ENCODE peak calls at places on chromosomes 7 and 10, in eight cellular contexts. One of them, this sample, is unnamed.

GRCh38 chr7:36937754-36938551 is 213.7 kb upstream of the AOAH start:
- DNase-seq in ovary: no peak
- DNase-seq in adrenal gland: no peak
- DNase-seq in A549: no peak
- DNase-seq in heart left ventricle: no peak
- DNase-seq in Peyer's patch: no peak
- DNase-seq in IMR-90: no peak
- DNase-seq in body of pancreas: no peak
- DNase-seq in this sample: no peak

GRCh38 chr7:75637854-75638606 is 100.7 kb downstream of the HIP1 start:
- DNase-seq in ovary: no peak
- DNase-seq in adrenal gland: no peak
- DNase-seq in A549: no peak
- DNase-seq in heart left ventricle: no peak
- DNase-seq in Peyer's patch: no peak
- DNase-seq in IMR-90: no peak
- DNase-seq in body of pancreas: no peak
- DNase-seq in this sample: no peak

GRCh38 chr7:139828880-139829653 is at the start of gene TBXAS1:
- DNase-seq in ovary: no peak
- DNase-seq in adrenal gland: peak; percentile 60
- DNase-seq in A549: peak; percentile 41
- DNase-seq in heart left ventricle: no peak
- DNase-seq in Peyer's patch: peak; percentile 76
- DNase-seq in IMR-90: peak; percentile 47
- DNase-seq in body of pancreas: peak; percentile 19
- DNase-seq in this sample: no peak

GRCh38 chr10:44973323-44974081 is 5.1 kb downstream of the DEPP1 start:
- DNase-seq in ovary: peak; percentile 37
- DNase-seq in adrenal gland: no peak
- DNase-seq in A549: no peak
- DNase-seq in heart left ventricle: no peak
- DNase-seq in Peyer's patch: no peak
- DNase-seq in IMR-90: no peak
- DNase-seq in body of pancreas: no peak
- DNase-seq in this sample: no peak

GRCh38 chr7:140773104-140773503 is 76.6 kb downstream of the NDUFB2 start:
- DNase-seq in ovary: no peak
- DNase-seq in adrenal gland: no peak
- DNase-seq in A549: no peak
- DNase-seq in heart left ventricle: no peak
- DNase-seq in Peyer's patch: no peak
- DNase-seq in IMR-90: peak; percentile 29
- DNase-seq in body of pancreas: no peak
- DNase-seq in this sample: no peak

GRCh38 chr10:33136271-33136670 is 178.2 kb upstream of the ITGB1 start:
- DNase-seq in ovary: no peak
- DNase-seq in adrenal gland: no peak
- DNase-seq in A549: no peak
- DNase-seq in heart left ventricle: no peak
- DNase-seq in Peyer's patch: no peak
- DNase-seq in IMR-90: peak; percentile 77
- DNase-seq in body of pancreas: no peak
- DNase-seq in this sample: no peak

GRCh38 chr7:29337628-29338116 is 143.1 kb downstream of the CHN2 start:
- DNase-seq in ovary: no peak
- DNase-seq in adrenal gland: no peak
- DNase-seq in A549: no peak
- DNase-seq in heart left ventricle: no peak
- DNase-seq in Peyer's patch: peak; percentile 21
- DNase-seq in IMR-90: no peak
- DNase-seq in body of pancreas: no peak
- DNase-seq in this sample: no peak

GRCh38 chr7:82263880-82264751 is 179.5 kb downstream of the CACNA2D1 start:
- DNase-seq in ovary: no peak
- DNase-seq in adrenal gland: no peak
- DNase-seq in A549: no peak
- DNase-seq in heart left ventricle: no peak
- DNase-seq in Peyer's patch: no peak
- DNase-seq in IMR-90: no peak
- DNase-seq in body of pancreas: no peak
- DNase-seq in this sample: no peak

GRCh38 chr10:120426306-120426705 is 30.7 kb upstream of the PLPP4 start:
- DNase-seq in ovary: no peak
- DNase-seq in adrenal gland: no peak
- DNase-seq in A549: no peak
- DNase-seq in heart left ventricle: no peak
- DNase-seq in Peyer's patch: no peak
- DNase-seq in IMR-90: no peak
- DNase-seq in body of pancreas: no peak
- DNase-seq in this sample: no peak

DNA sequence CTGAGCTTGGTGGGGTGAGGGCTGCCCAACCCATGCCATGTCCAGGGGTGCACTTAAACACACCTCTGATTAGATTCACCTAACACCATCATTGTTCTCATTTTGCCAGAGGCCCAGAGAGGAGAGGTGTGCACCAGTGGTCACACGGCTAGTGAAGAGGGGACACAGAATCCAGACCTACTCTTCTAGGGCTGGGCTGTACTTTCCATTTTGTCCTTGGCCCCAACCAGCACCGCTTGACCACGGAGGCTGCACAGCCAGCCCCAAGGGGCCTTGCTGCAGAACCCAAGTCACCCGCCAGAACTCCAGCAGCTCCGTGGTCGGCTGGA is 246 bp upstream of the WDFY4 start:
- DNase-seq in ovary: no peak
- DNase-seq in adrenal gland: no peak
- DNase-seq in A549: no peak
- DNase-seq in heart left ventricle: no peak
- DNase-seq in Peyer's patch: no peak
- DNase-seq in IMR-90: no peak
- DNase-seq in body of pancreas: no peak
- DNase-seq in this sample: peak; percentile 85
- H3K4me1 ChIP-seq in ovary: no peaks in the 10 kb centered on the region
- H3K4me1 ChIP-seq in adrenal gland: no peaks in the 10 kb centered on the region
- H3K4me1 ChIP-seq in A549: no peaks in the 10 kb centered on the region
- H3K4me1 ChIP-seq in heart left ventricle: peaks cover 9% of the 10 kb centered on the region
- H3K4me1 ChIP-seq in Peyer's patch: no peaks in the 10 kb centered on the region
- H3K4me1 ChIP-seq in IMR-90: no peaks in the 10 kb centered on the region
- H3K4me1 ChIP-seq in body of pancreas: no peaks in the 10 kb centered on the region
- H3K4me1 ChIP-seq in this sample: no peaks in the 10 kb centered on the region

GRCh38 chr7:12103948-12104347 is 107.1 kb upstream of the TMEM106B start:
- DNase-seq in ovary: no peak
- DNase-seq in adrenal gland: no peak
- DNase-seq in A549: no peak
- DNase-seq in heart left ventricle: no peak
- DNase-seq in Peyer's patch: no peak
- DNase-seq in IMR-90: no peak
- DNase-seq in body of pancreas: no peak
- DNase-seq in this sample: no peak
- TF ChIP-seq POLR2A in ovary: no peak
- TF ChIP-seq POLR2A in adrenal gland: no peak
- TF ChIP-seq POLR2A in A549: no peak
- TF ChIP-seq POLR2A in heart left ventricle: no peak
- TF ChIP-seq POLR2A in Peyer's patch: no peak
- TF ChIP-seq POLR2A in IMR-90: no peak
- TF ChIP-seq POLR2A in body of pancreas: no peak
- TF ChIP-seq POLR2A in this sample: no peak

GRCh38 chr10:95530021-95530420 is 31.1 kb downstream of the SORBS1 start:
- DNase-seq in ovary: no peak
- DNase-seq in adrenal gland: no peak
- DNase-seq in A549: no peak
- DNase-seq in heart left ventricle: no peak
- DNase-seq in Peyer's patch: no peak
- DNase-seq in IMR-90: no peak
- DNase-seq in body of pancreas: no peak
- DNase-seq in this sample: no peak
- H3K4me1 ChIP-seq in ovary: peaks cover 1% of the 10 kb centered on the region
- H3K4me1 ChIP-seq in adrenal gland: peaks cover 5% of the 10 kb centered on the region
- H3K4me1 ChIP-seq in A549: peaks cover 6% of the 10 kb centered on the region
- H3K4me1 ChIP-seq in heart left ventricle: peaks cover 95% of the 10 kb centered on the region
- H3K4me1 ChIP-seq in Peyer's patch: no peaks in the 10 kb centered on the region
- H3K4me1 ChIP-seq in IMR-90: no peaks in the 10 kb centered on the region
- H3K4me1 ChIP-seq in body of pancreas: peaks cover 23% of the 10 kb centered on the region
- H3K4me1 ChIP-seq in this sample: peaks cover 100% of the 10 kb centered on the region

GRCh38 chr10:5563991-5564536 is 39.3 kb downstream of the CALML3 start:
- DNase-seq in ovary: peak; percentile 10
- DNase-seq in adrenal gland: no peak
- DNase-seq in A549: no peak
- DNase-seq in heart left ventricle: peak; percentile 52
- DNase-seq in Peyer's patch: no peak
- DNase-seq in IMR-90: peak; percentile 61
- DNase-seq in body of pancreas: no peak
- DNase-seq in this sample: no peak
- TF ChIP-seq POLR2A in ovary: no peak
- TF ChIP-seq POLR2A in adrenal gland: no peak
- TF ChIP-seq POLR2A in A549: no peak
- TF ChIP-seq POLR2A in heart left ventricle: no peak
- TF ChIP-seq POLR2A in Peyer's patch: no peak
- TF ChIP-seq POLR2A in IMR-90: no peak
- TF ChIP-seq POLR2A in body of pancreas: no peak
- TF ChIP-seq POLR2A in this sample: no peak

This sample was measured in esophagus muscularis mucosa.